ENCODE peak calls at places on chromosomes 3 and 15, in seven cellular contexts. R, G, O, Z, L, D and I are unnamed samples. For H3K4me1, the result is how much of the 10 kb centered on the place peaks cover.

GRCh38 chr3:191269289-191270085 is 59.7 kb upstream of the CCDC50 start:
- DNase-seq in Z (no peak), D (no peak), L (no peak), R (no peak), G (no peak), O (no peak), I (no peak)

GRCh38 chr3:42148982-42149432 is 57.9 kb downstream of the TRAK1 start:
- DNase-seq in O (peak), R (peak), G (no peak), L (no peak), D (peak), Z (peak), I (no peak)

GRCh38 chr15:35305906-35306305 is 220.8 kb upstream of the NANOGP8 start:
- DNase-seq in G (no peak), Z (peak), O (no peak), L (no peak), D (no peak), R (no peak), I (peak)

GRCh38 chr3:133956333-133956732 is 60.7 kb upstream of the RAB6B start:
- DNase-seq in D (no peak), Z (no peak), G (no peak), R (peak), L (peak), O (no peak), I (no peak)

GRCh38 chr15:72782274-72782992 is 1.1 kb downstream of the ADPGK start:
- DNase-seq in G (no peak), D (no peak), L (no peak), R (no peak), Z (peak), O (no peak), I (no peak)

GRCh38 chr3:51792206-51792605 is 13.2 kb upstream of the IQCF6 start:
- DNase-seq in O (no peak), Z (no peak), G (no peak), L (no peak), R (no peak), D (no peak), I (no peak)

GRCh38 chr15:43903864-43904290 is 77.1 kb downstream of the WDR76 start:
- DNase-seq in R (no peak), G (peak), D (peak), Z (peak), L (no peak), O (peak), I (peak)

GRCh38 chr15:57251941-57252340 is 124.4 kb upstream of the CGNL1 start:
- DNase-seq in R (no peak), Z (no peak), L (no peak), D (no peak), O (no peak), G (no peak), I (no peak)

GRCh38 chr3:135134293-135134692 is 339.2 kb downstream of the EPHB1 start:
- DNase-seq in D (no peak), G (no peak), L (no peak), R (no peak), O (no peak), Z (no peak), I (no peak)

GRCh38 chr3:184031187-184031792 is at the start of gene HTR3D:
- DNase-seq in R (no peak), Z (no peak), D (no peak), O (no peak), L (no peak), G (no peak), I (no peak)

GRCh38 chr15:68279218-68279533 is 1.6 kb downstream of the FEM1B start:
- DNase-seq in L (no peak), G (no peak), R (no peak), D (no peak), O (no peak), Z (no peak), I (no peak)

GRCh38 chr15:47542312-47543094 is 174.8 kb upstream of the SEMA6D start:
- DNase-seq in G (no peak), Z (no peak), O (no peak), L (no peak), R (no peak), D (no peak), I (no peak)

DNA sequence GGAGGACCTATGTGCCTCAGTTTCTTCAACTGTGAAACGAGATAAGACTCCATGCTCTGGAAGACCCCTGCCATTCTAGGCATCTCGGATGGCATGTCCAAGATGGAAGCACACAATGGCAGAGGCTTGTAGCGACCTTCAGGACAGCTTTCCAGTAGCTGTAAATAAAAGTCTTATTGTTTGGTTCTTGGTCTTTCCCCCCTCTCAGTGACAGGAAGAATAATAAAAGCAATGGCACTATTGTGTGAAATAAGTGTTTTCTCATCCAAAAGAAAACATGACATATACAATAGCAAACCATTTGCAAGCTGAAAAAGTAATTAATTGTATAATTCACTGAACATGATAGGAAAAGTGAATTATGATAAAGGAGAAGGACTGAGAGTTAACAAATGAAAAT is 32.5 kb upstream of the CD47 start:
- DNase-seq in R (no peak), G (no peak), O (no peak), Z (no peak), D (no peak), L (no peak), I (no peak)
- H3K27ac ChIP-seq in R (no peak), G (no peak), O (no peak), Z (no peak), D (no peak), L (no peak), I (no peak)

DNA sequence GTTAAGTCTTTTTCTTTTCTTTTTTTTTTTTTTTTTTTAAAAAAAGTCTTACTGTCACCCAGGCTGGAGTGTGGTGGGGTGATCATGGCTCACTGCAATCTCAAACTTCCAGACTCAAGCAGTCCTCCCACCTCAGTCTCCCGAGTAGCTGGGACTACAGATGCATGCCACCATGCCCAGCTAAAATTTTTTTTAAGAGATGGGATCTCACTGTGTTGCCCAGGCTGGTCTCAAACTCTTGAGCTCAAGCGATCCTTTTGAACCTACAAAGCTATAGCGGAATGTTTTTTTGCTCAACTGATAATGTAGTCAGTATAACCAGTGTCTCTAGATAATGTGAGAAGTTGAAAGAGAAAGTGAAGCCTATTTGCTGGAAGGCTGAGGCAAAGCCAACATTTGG is 3.9 kb upstream of the IGF2BP2 start:
- DNase-seq in O (no peak), D (no peak), G (no peak), Z (no peak), L (no peak), R (no peak), I (no peak)
- H3K4me1 ChIP-seq in O (under half), D (under half), G (under half), Z (under half), L (under half), R (under half), I (under half)

DNA sequence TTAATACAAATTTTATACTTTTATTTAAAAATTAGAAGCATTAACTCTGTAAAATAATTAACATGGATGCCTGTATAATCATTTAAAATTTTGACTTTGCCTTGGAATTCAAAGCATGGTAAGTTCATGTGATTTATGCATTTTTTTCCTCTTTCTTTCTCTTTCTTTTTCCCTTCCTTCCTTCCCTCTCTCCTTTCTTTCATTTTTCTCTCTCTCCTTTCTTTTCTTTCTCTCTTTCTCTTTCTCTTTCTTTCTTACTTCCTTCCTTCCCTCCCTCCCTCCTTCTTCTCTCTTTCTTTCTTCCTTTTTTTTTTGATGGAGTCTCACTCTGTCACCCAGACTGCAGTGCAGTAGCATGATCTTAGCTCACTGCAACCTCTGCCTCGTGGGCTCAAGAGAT is 53.8 kb upstream of the P3H2 start:
- DNase-seq in Z (no peak), O (no peak), R (no peak), G (no peak), D (no peak), L (no peak), I (no peak)
- H3K4me3 ChIP-seq in Z (no peak), O (no peak), R (no peak), G (no peak), D (no peak), L (no peak), I (no peak)

GRCh38 chr15:62845239-62846126 is 197.1 kb upstream of the TPM1 start:
- DNase-seq in R (no peak), L (no peak), O (no peak), Z (peak), D (no peak), G (no peak), I (peak)

GRCh38 chr15:62840518-62841268 is 201.9 kb upstream of the TPM1 start:
- DNase-seq in R (no peak), G (no peak), L (no peak), D (no peak), O (no peak), Z (no peak), I (no peak)

GRCh38 chr15:62841891-62842559 is 200.5 kb upstream of the TPM1 start:
- DNase-seq in R (peak), D (no peak), L (no peak), Z (no peak), O (no peak), G (no peak), I (no peak)

GRCh38 chr15:62844564-62845235 is 197.8 kb upstream of the TPM1 start:
- DNase-seq in L (no peak), G (no peak), Z (no peak), O (no peak), D (no peak), R (no peak), I (no peak)

DNA sequence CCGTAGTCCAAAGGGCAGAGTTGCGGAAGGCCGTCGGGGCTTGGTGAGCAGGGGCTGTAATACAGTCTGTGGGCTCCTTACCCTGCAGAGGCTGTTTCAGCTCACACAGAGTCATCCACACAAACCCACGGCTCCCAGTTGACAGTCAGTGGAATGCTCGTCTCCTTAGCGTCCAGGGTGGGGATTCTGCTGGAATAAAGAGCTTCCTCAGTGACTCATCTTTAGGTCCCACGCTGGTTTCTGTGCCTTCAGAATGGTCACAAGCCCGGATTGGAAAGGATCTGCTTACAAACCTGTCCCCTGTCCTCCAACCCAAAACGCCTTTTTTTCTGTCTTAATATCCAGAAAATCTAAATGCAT is 201.3 kb upstream of the TPM1 start:
- DNase-seq in O (no peak), G (no peak), R (no peak), Z (no peak), L (no peak), D (no peak), I (no peak)
- H3K27ac ChIP-seq in O (no peak), G (no peak), R (peak), Z (no peak), L (no peak), D (no peak), I (no peak)